ENCODE peak calls at places on chromosomes 7 and 10, in four cellular contexts. One of them, this sample, is unnamed. For H3K9me3, the result is how much of the 10 kb centered on the place peaks cover.

GRCh38 chr7:641966-642365 is 84.5 kb upstream of the DNAAF5 start:
- DNase-seq in CD8-positive, alpha-beta T cell: no peak
- DNase-seq in heart left ventricle: peak
- DNase-seq in CD8-positive, alpha-beta memory T cell: no peak
- DNase-seq in this sample: no peak

GRCh38 chr7:43650457-43651052 is 67.6 kb downstream of the STK17A start:
- DNase-seq in CD8-positive, alpha-beta T cell: peak
- DNase-seq in CD8-positive, alpha-beta memory T cell: no peak
- DNase-seq in heart left ventricle: no peak
- DNase-seq in this sample: peak

GRCh38 chr10:110843031-110843430 is 28.7 kb upstream of the PDCD4 start:
- DNase-seq in heart left ventricle: no peak
- DNase-seq in CD8-positive, alpha-beta T cell: peak
- DNase-seq in CD8-positive, alpha-beta memory T cell: peak
- DNase-seq in this sample: peak

GRCh38 chr10:42937048-42937447 is 139.8 kb upstream of the RET start:
- DNase-seq in CD8-positive, alpha-beta memory T cell: no peak
- DNase-seq in CD8-positive, alpha-beta T cell: no peak
- DNase-seq in heart left ventricle: peak
- DNase-seq in this sample: no peak

GRCh38 chr10:28263136-28263857 is 39.6 kb downstream of the MPP7 start:
- DNase-seq in CD8-positive, alpha-beta memory T cell: no peak
- DNase-seq in CD8-positive, alpha-beta T cell: no peak
- DNase-seq in heart left ventricle: no peak
- DNase-seq in this sample: no peak

GRCh38 chr10:91632671-91633550 is at the start of gene PPP1R3C:
- DNase-seq in CD8-positive, alpha-beta T cell: peak
- DNase-seq in heart left ventricle: peak
- DNase-seq in CD8-positive, alpha-beta memory T cell: no peak
- DNase-seq in this sample: no peak

GRCh38 chr7:108395442-108395841 is 60.8 kb downstream of the NRCAM start:
- DNase-seq in CD8-positive, alpha-beta T cell: no peak
- DNase-seq in CD8-positive, alpha-beta memory T cell: no peak
- DNase-seq in heart left ventricle: no peak
- DNase-seq in this sample: no peak

GRCh38 chr7:44286618-44287487 is 38.5 kb downstream of the CAMK2B start:
- DNase-seq in CD8-positive, alpha-beta T cell: no peak
- DNase-seq in CD8-positive, alpha-beta memory T cell: no peak
- DNase-seq in heart left ventricle: no peak
- DNase-seq in this sample: no peak

GRCh38 chr7:128835790-128836641 is 5.8 kb downstream of the FLNC start:
- DNase-seq in heart left ventricle: peak
- DNase-seq in CD8-positive, alpha-beta memory T cell: no peak
- DNase-seq in CD8-positive, alpha-beta T cell: no peak
- DNase-seq in this sample: no peak

GRCh38 chr7:63054191-63054661 is 944.4 kb upstream of the ZNF722 start:
- DNase-seq in CD8-positive, alpha-beta T cell: no peak
- DNase-seq in CD8-positive, alpha-beta memory T cell: no peak
- DNase-seq in heart left ventricle: no peak
- DNase-seq in this sample: no peak
- H3K9me3 ChIP-seq in CD8-positive, alpha-beta T cell: under half
- H3K9me3 ChIP-seq in CD8-positive, alpha-beta memory T cell: under half
- H3K9me3 ChIP-seq in heart left ventricle: under half
- H3K9me3 ChIP-seq in this sample: under half

GRCh38 chr7:40544932-40545331 is 410.1 kb downstream of the SUGCT start:
- DNase-seq in heart left ventricle: no peak
- DNase-seq in CD8-positive, alpha-beta memory T cell: no peak
- DNase-seq in CD8-positive, alpha-beta T cell: no peak
- DNase-seq in this sample: no peak

GRCh38 chr7:40544277-40544723 is 409.5 kb downstream of the SUGCT start:
- DNase-seq in CD8-positive, alpha-beta T cell: no peak
- DNase-seq in CD8-positive, alpha-beta memory T cell: no peak
- DNase-seq in heart left ventricle: no peak
- DNase-seq in this sample: no peak

GRCh38 chr7:40538281-40538680 is 403.5 kb downstream of the SUGCT start:
- DNase-seq in heart left ventricle: no peak
- DNase-seq in CD8-positive, alpha-beta T cell: no peak
- DNase-seq in CD8-positive, alpha-beta memory T cell: no peak
- DNase-seq in this sample: no peak

GRCh38 chr7:40542982-40543741 is 408.4 kb downstream of the SUGCT start:
- DNase-seq in heart left ventricle: no peak
- DNase-seq in CD8-positive, alpha-beta memory T cell: no peak
- DNase-seq in CD8-positive, alpha-beta T cell: no peak
- DNase-seq in this sample: no peak

GRCh38 chr7:40541336-40541735 is 406.5 kb downstream of the SUGCT start:
- DNase-seq in heart left ventricle: no peak
- DNase-seq in CD8-positive, alpha-beta T cell: no peak
- DNase-seq in CD8-positive, alpha-beta memory T cell: no peak
- DNase-seq in this sample: no peak
- H3K9me3 ChIP-seq in heart left ventricle: under half
- H3K9me3 ChIP-seq in CD8-positive, alpha-beta T cell: under half
- H3K9me3 ChIP-seq in CD8-positive, alpha-beta memory T cell: under half
- H3K9me3 ChIP-seq in this sample: under half

DNA sequence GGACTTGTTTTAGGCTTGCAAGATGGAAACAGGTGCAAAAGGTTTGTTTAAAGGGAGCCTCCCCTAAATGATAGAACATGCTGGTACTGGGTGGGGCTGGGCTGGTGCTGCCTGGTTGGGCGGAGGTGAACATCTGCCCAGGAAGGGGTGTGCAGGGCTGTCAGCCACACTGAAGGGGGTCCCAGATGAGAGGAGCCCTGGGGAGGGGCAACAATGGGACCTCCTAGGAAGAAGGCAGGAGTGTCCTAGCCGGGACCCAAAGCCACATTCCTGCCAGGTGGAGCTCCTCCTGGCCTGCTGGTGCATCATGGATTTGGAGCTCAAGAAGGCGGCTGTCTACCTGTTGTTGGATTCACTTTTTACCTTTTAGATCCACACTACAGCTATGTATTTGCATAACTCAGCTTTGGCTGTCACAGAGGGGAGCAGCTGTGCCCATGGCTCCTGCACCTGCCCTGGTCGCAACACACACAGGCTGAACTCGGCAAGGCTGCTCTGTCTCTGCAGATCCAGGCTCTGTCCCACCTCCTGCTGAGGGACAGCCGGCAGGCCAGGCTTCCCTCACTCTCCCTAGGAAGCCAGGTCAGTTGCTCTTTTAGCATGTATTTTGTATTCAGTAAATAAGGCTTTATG is 59.9 kb downstream of the ADARB2 start:
- DNase-seq in CD8-positive, alpha-beta memory T cell: no peak
- DNase-seq in heart left ventricle: no peak
- DNase-seq in CD8-positive, alpha-beta T cell: no peak
- DNase-seq in this sample: no peak
- H3K9me3 ChIP-seq in CD8-positive, alpha-beta memory T cell: under half
- H3K9me3 ChIP-seq in heart left ventricle: under half
- H3K9me3 ChIP-seq in CD8-positive, alpha-beta T cell: under half
- H3K9me3 ChIP-seq in this sample: under half

GRCh38 chr10:129960493-129961273 is 3.4 kb downstream of the EBF3 start:
- DNase-seq in heart left ventricle: no peak
- DNase-seq in CD8-positive, alpha-beta T cell: no peak
- DNase-seq in CD8-positive, alpha-beta memory T cell: no peak
- DNase-seq in this sample: no peak

GRCh38 chr10:129962092-129962494 is 2.0 kb downstream of the EBF3 start:
- DNase-seq in CD8-positive, alpha-beta T cell: no peak
- DNase-seq in heart left ventricle: no peak
- DNase-seq in CD8-positive, alpha-beta memory T cell: no peak
- DNase-seq in this sample: no peak

GRCh38 chr10:129959544-129960492 is 4.3 kb downstream of the EBF3 start:
- DNase-seq in CD8-positive, alpha-beta memory T cell: no peak
- DNase-seq in heart left ventricle: no peak
- DNase-seq in CD8-positive, alpha-beta T cell: no peak
- DNase-seq in this sample: no peak

GRCh38 chr10:129962558-129963075 is 1.5 kb downstream of the EBF3 start:
- DNase-seq in heart left ventricle: no peak
- DNase-seq in CD8-positive, alpha-beta memory T cell: no peak
- DNase-seq in CD8-positive, alpha-beta T cell: no peak
- DNase-seq in this sample: no peak

GRCh38 chr10:129961274-129961839 is 2.7 kb downstream of the EBF3 start:
- DNase-seq in heart left ventricle: no peak
- DNase-seq in CD8-positive, alpha-beta T cell: no peak
- DNase-seq in CD8-positive, alpha-beta memory T cell: no peak
- DNase-seq in this sample: no peak
- H3K9me3 ChIP-seq in heart left ventricle: under half
- H3K9me3 ChIP-seq in CD8-positive, alpha-beta T cell: under half
- H3K9me3 ChIP-seq in CD8-positive, alpha-beta memory T cell: under half
- H3K9me3 ChIP-seq in this sample: under half

DNA sequence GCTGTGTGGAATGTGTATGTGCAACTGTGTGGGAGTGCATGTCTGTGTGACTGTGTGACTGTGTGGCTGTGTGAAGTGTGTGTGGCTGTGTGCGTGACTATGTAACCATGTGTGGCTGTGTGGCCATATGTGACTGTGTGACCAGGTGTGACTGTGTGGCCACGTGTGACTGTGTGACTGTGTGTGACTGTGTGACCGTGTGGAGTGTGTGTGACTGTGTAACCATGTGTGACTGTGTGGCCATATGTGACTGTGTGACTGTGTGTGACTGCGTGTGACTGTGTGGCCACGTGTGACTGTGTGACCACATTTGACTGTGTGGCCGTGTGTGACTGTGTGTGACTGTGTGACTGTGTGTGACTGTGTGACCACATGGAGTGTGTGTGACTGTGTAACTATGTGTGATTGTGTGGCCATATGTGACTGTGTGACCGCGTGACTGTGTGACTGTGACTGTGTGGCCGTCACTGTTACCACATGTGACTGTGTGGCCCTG is 502.9 kb downstream of the DNAJB6 start:
- DNase-seq in CD8-positive, alpha-beta memory T cell: no peak
- DNase-seq in heart left ventricle: no peak
- DNase-seq in CD8-positive, alpha-beta T cell: no peak
- DNase-seq in this sample: no peak
- H3K9me3 ChIP-seq in CD8-positive, alpha-beta memory T cell: under half
- H3K9me3 ChIP-seq in heart left ventricle: under half
- H3K9me3 ChIP-seq in CD8-positive, alpha-beta T cell: under half
- H3K9me3 ChIP-seq in this sample: under half

DNA sequence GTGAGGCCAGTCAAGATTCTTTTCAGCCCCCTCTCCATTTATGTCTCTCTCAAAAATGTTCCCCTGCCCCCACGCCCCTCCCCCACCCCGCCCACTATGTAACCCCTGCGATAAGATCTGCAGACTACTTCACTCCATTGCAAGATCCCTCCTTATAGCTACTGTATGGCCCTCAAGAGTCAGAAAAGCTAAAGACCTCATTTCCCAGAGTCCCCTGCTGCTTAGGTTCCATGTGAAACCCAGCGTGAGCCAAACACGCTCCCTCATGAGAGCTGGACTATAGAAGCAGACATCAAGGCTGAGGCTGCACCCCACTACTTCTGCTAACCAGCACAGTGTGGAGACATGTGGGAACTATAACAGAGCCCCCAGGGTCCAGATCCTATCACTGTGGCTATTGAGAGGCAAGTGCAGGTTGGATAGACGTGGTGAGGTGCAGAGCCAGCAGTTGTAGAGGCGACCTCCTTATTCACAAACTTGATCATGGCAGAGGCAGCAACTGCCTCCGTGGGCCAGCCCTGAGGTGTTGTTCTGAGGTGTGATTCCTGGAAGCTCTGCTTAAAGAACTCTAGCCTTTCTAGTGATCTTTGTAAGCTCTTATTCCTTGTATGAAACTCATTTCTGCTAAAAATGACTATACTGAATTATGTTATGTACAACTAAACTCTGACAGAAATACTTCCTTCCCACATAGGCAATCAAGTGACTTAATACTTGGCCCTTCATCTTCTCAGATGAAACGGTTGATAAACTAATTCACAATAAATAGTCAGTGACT is 117.0 kb upstream of the ARID5B start:
- DNase-seq in CD8-positive, alpha-beta T cell: no peak
- DNase-seq in heart left ventricle: no peak
- DNase-seq in CD8-positive, alpha-beta memory T cell: no peak
- DNase-seq in this sample: peak
- H3K9me3 ChIP-seq in CD8-positive, alpha-beta T cell: under half
- H3K9me3 ChIP-seq in heart left ventricle: under half
- H3K9me3 ChIP-seq in CD8-positive, alpha-beta memory T cell: under half
- H3K9me3 ChIP-seq in this sample: under half

GRCh38 chr10:21053953-21054352 is 156.8 kb upstream of the NEBL start:
- DNase-seq in CD8-positive, alpha-beta memory T cell: no peak
- DNase-seq in CD8-positive, alpha-beta T cell: no peak
- DNase-seq in heart left ventricle: no peak
- DNase-seq in this sample: no peak
- H3K9me3 ChIP-seq in CD8-positive, alpha-beta memory T cell: under half
- H3K9me3 ChIP-seq in CD8-positive, alpha-beta T cell: under half
- H3K9me3 ChIP-seq in heart left ventricle: under half
- H3K9me3 ChIP-seq in this sample: under half

GRCh38 chr7:101863598-101863997 is 46.2 kb downstream of the CUX1 start:
- DNase-seq in CD8-positive, alpha-beta T cell: no peak
- DNase-seq in CD8-positive, alpha-beta memory T cell: no peak
- DNase-seq in heart left ventricle: no peak
- DNase-seq in this sample: no peak
- H3K9me3 ChIP-seq in CD8-positive, alpha-beta T cell: under half
- H3K9me3 ChIP-seq in CD8-positive, alpha-beta memory T cell: under half
- H3K9me3 ChIP-seq in heart left ventricle: under half
- H3K9me3 ChIP-seq in this sample: under half

GRCh38 chr10:131086094-131086493 is 225.4 kb downstream of the TCERG1L start:
- DNase-seq in CD8-positive, alpha-beta T cell: no peak
- DNase-seq in CD8-positive, alpha-beta memory T cell: no peak
- DNase-seq in heart left ventricle: no peak
- DNase-seq in this sample: no peak
- H3K9me3 ChIP-seq in CD8-positive, alpha-beta T cell: under half
- H3K9me3 ChIP-seq in CD8-positive, alpha-beta memory T cell: under half
- H3K9me3 ChIP-seq in heart left ventricle: under half
- H3K9me3 ChIP-seq in this sample: under half

This sample was measured in CD4-positive, CD25-positive, alpha-beta regulatory T cell.